ENCODE peak calls at places on chromosomes 3 and 15, in four cellular contexts. I is HepG2, V is WTC11, M is GM12878. S is an unnamed sample.

GRCh38 chr3:4895848-4896247 is 83.4 kb upstream of the BHLHE40 start:
- DNase-seq in I (no peak), V (no peak), M (no peak), S (no peak)

GRCh38 chr3:23620044-23620443 is 185.7 kb upstream of the UBE2E1 start:
- DNase-seq in I (no peak), V (no peak), M (no peak), S (no peak)

GRCh38 chr3:24288538-24289236 is 206.0 kb downstream of the THRB start:
- DNase-seq in I (no peak), V (no peak), M (no peak), S (no peak)

GRCh38 chr3:58345457-58345856 is 12.8 kb downstream of the PXK start:
- DNase-seq in I (no peak), V (no peak), M (no peak), S (no peak)

GRCh38 chr3:47849186-47850061 is 46.5 kb downstream of the DHX30 start:
- DNase-seq in I (no peak), V (no peak), M (no peak), S (no peak)

GRCh38 chr3:112407214-112407887 is 74.4 kb downstream of the CD200 start:
- DNase-seq in I (no peak), V (no peak), M (peak), S (no peak)

GRCh38 chr15:73715417-73715816 is 31.2 kb downstream of the CD276 start:
- DNase-seq in I (no peak), V (no peak), M (no peak), S (no peak)

GRCh38 chr3:104521606-104522336 is 844.9 kb upstream of the ALCAM start:
- DNase-seq in I (no peak), V (no peak), M (peak), S (no peak)

GRCh38 chr3:58048301-58048700 is 40.1 kb downstream of the FLNB start:
- DNase-seq in I (no peak), V (no peak), M (no peak), S (no peak)

GRCh38 chr3:52216585-52217408 is 8.6 kb downstream of the TLR9 start:
- DNase-seq in I (no peak), V (no peak), M (no peak), S (no peak)

GRCh38 chr3:40173291-40173710 is 136.2 kb upstream of the EIF1B start:
- DNase-seq in I (no peak), V (no peak), M (no peak), S (no peak)

DNA sequence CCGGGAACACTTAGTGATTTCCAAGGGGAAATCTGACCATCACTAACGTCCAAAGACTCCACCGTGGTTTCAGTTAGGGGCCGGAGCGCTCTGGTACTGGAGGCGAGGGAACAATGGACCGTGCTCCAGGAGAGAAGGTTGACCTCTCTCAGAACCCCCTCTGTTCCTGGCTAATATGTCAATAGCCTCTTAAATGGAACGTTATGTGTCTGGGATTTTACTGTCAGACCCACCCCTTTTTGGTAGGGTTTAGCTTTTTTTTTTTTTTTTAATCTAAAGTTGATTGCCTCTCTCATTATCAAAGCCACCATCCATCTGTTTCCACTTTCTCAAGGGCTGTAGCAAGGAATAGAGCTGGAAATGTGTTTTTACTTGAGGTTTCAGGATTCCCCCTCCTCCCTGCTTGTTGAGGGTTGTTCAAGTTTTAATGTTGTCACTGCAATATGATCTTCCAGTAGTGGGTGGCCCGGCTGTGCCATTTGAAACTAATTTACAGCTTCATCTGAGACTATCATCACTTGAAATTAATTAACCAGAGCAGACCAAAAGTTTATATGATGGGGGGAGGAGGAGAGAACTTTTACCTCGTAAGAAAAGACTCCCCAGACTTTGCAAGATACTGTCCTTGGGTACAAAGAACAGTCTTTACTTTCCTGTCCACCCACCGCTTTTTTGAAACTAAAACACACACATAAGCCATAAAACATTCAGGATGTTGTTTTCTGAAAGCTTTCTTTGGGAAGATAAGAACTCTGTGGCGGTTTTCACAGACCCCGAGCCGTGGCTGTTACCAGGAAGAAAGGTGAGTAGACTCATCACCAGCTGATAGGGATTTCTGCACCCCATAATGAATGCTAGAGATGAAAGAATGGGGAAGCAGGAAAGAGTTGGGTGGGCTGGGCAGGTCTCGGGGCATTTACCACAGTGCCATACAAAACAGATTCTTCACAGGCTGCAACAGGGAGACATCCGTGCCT is 187.8 kb downstream of the UACA start:
- DNase-seq in I (no peak), V (no peak), M (no peak), S (no peak)
- TF ChIP-seq CREM in I (no peak), V (no peak), M (no peak), S (no peak)

GRCh38 chr3:148075829-148076716 is 621.6 kb upstream of the AGTR1 start:
- DNase-seq in I (peak), V (peak), M (no peak), S (no peak)
- TF ChIP-seq ATF3 in I (no peak), V (no peak), M (no peak), S (no peak)

DNA sequence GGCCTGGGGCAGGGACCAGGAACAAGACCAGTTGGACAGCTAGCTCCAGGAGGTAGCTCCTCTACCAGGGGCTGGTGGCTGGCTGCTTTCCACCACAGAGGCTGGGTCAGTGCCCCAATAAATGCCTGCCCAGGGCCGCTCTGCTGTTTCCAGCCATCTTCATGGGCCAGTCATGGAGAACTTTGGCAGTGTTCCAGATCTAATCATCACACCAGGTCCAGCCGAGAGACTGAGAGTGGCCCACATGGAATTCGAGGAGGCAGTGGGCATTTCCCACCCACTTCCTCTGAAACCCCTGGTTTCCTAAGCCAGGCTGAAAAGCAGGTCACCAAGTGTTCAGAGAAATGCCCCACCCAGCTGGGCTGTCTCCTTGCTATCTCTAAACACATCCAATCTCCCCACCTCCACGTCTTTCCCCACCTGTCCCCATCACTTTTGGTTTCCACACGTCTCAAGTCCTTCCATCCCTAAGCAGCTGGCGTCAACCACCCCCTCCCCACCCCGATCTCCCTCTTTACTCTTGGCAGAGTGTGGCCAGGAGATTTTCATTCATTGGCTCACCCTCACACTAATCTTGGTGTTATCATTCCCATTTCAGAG is 190.0 kb upstream of the LINGO1 start:
- DNase-seq in I (no peak), V (no peak), M (no peak), S (no peak)
- TF ChIP-seq CREM in I (no peak), V (no peak), M (no peak), S (no peak)

GRCh38 chr3:142124243-142124642 is 25.1 kb downstream of the TFDP2 start:
- DNase-seq in I (no peak), V (no peak), M (no peak), S (no peak)
- TF ChIP-seq ATF3 in I (no peak), V (no peak), M (no peak), S (no peak)

GRCh38 chr3:175020101-175020500 is 161.0 kb downstream of the NAALADL2 start:
- DNase-seq in I (no peak), V (no peak), M (no peak), S (no peak)
- TF ChIP-seq CREM in I (no peak), V (no peak), M (no peak), S (no peak)

GRCh38 chr15:77027111-77027696 is 32.3 kb downstream of the PSTPIP1 start:
- DNase-seq in I (no peak), V (peak), M (no peak), S (no peak)

GRCh38 chr15:77027697-77028450 is 32.9 kb downstream of the PSTPIP1 start:
- DNase-seq in I (no peak), V (peak), M (no peak), S (peak)

GRCh38 chr15:77025471-77025901 is 30.6 kb downstream of the PSTPIP1 start:
- DNase-seq in I (no peak), V (peak), M (no peak), S (no peak)

GRCh38 chr15:77025941-77026411 is 31.1 kb downstream of the PSTPIP1 start:
- DNase-seq in I (no peak), V (peak), M (no peak), S (no peak)

GRCh38 chr15:77026501-77027110 is 31.7 kb downstream of the PSTPIP1 start:
- DNase-seq in I (no peak), V (peak), M (no peak), S (no peak)
- TF ChIP-seq ATF3 in I (no peak), V (no peak), M (no peak), S (no peak)

GRCh38 chr3:154422694-154423093 is 7.3 kb downstream of the GPR149 start:
- DNase-seq in I (no peak), V (no peak), M (no peak), S (no peak)

DNA sequence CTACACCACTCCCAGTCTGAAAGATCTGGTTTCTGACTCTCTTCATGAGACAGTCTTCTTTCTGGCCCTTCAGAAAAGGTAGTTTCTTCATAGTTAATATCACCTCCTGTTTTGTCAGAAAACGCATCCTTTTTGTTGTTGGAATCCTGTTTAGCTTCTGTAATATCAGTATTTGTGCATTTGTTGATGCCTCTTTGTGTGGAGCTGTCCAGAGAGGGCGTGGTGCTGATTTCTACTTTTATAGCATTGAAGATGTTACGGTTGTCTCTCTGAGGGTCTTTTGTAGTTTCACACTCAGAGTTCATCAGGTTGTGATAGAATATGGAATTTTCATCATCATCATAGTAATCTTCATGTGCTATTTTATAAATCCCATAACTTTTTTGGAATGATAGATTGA is 8.9 kb downstream of the GPR149 start:
- DNase-seq in I (no peak), V (peak), M (no peak), S (no peak)
- TF ChIP-seq CREM in I (no peak), V (no peak), M (no peak), S (no peak)

GRCh38 chr3:153216928-153217327 is 54.9 kb downstream of the RAP2B start:
- DNase-seq in I (no peak), V (no peak), M (no peak), S (no peak)
- TF ChIP-seq ATF3 in I (no peak), V (no peak), M (no peak), S (no peak)

S was measured in K562.